ENCODE peak calls at places on chromosomes 13 and 19, in nine cellular contexts. X is right cardiac atrium, K is WERI-Rb-1, Q is psoas muscle, I is cardiac muscle cell, V is astrocyte, U is left ventricle myocardium inferior, M is cardiac fibroblast, T is H7. L is an unnamed sample.

GRCh38 chr13:97574926-97575325 is 141.0 kb downstream of the RAP2A start:
- DNase-seq in I (peak; percentile 67), Q (no peak), M (peak; percentile 62), V (no peak), U (peak; percentile 21), K (peak; percentile 85), X (peak; percentile 62), T (peak; percentile 46), L (peak; percentile 26)

GRCh38 chr13:23050126-23050525 is 130.7 kb upstream of the SGCG start:
- DNase-seq in T (no peak), M (no peak), I (no peak), U (no peak), X (no peak), Q (no peak), K (no peak), V (no peak), L (no peak)

GRCh38 chr19:18173054-18173571 is 500 bp upstream of the IFI30 start:
- DNase-seq in V (no peak), U (peak; percentile 52), Q (peak; percentile 80), T (peak; percentile 78), X (peak; percentile 88), M (no peak), I (peak; percentile 56), K (no peak), L (peak; percentile 62)

GRCh38 chr13:81078048-81078447 is 737.1 kb upstream of the SPRY2 start:
- DNase-seq in X (no peak), K (no peak), M (no peak), T (no peak), U (no peak), V (no peak), I (no peak), Q (no peak), L (no peak)

GRCh38 chr13:23990443-23990842 is 93.1 kb upstream of the C1QTNF9B start:
- DNase-seq in T (no peak), Q (no peak), X (no peak), V (no peak), U (no peak), K (no peak), I (no peak), M (no peak), L (no peak)

GRCh38 chr19:38543807-38544568 is 73.8 kb downstream of the MAP4K1 start:
- DNase-seq in M (peak; percentile 74), K (peak; percentile 24), I (peak; percentile 84), T (peak; percentile 86), Q (peak; percentile 94), U (peak; percentile 32), X (peak; percentile 83), V (peak; percentile 81), L (peak; percentile 64)

GRCh38 chr13:41767801-41768200 is 193.1 kb downstream of the VWA8 start:
- DNase-seq in Q (no peak), U (no peak), K (no peak), T (no peak), V (peak; percentile 19), X (no peak), M (peak; percentile 65), I (peak; percentile 65), L (no peak)

GRCh38 chr19:55080121-55080914 is 4.6 kb downstream of the EPS8L1 start:
- DNase-seq in V (no peak), M (peak; percentile 64), X (peak; percentile 83), U (peak; percentile 59), T (peak; percentile 98), K (peak; percentile 90), Q (peak; percentile 80), I (peak; percentile 67), L (peak; percentile 69)

GRCh38 chr13:112785419-112785856 is 95.6 kb downstream of the ATP11A start:
- DNase-seq in M (no peak), Q (no peak), X (no peak), U (no peak), I (no peak), V (no peak), T (peak; percentile 14), K (no peak), L (no peak)

GRCh38 chr13:99258210-99258860 is at the start of gene GPR18:
- DNase-seq in I (no peak), U (no peak), M (no peak), Q (no peak), X (no peak), V (no peak), T (no peak), K (no peak), L (no peak)

DNA sequence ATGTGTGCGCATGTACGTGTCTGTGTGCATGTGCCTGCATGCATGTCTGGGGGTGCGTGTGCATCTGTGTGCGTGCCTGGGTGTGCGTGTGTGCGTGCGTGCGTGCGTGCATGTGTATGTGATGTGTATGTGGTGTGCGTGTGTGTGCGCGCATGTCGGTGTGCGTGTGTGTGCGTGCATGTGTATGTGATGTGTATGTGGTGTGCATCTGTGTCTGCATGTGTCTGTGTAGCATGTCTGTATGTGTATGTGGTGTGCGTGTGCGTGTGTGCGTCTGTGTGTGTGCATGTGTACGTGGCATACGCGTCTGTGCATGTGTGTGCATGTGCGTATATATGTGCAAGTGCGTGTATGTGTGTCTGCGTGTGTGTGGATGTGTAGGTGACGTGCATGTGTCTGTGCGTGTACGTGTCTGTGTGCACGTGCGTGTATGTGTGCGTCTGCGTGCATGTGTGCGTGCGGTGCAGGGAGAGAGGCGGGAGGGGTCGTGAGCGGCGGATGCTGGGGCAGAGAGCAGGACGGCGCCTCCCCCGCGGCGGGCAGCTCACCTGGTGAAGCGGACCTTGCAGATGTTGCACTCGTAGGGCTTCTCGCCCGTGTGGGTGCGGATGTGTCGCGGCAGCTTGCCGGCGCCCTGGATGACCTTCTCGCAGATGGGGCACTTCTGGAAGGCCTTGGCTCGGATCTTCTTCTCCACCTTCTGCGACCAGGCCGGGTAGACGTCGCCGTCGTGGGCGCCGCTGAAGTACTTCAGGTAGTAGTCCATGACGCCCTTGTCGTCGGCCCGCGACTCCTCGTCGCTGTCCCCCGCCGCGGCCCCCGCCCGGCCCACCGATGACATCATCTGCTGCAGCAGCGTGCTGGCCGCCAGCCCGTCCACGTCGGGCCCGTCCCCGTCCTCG is 13.0 kb downstream of the ZBTB7A start:
- DNase-seq in V (no peak), X (peak; percentile 62), K (no peak), I (no peak), T (no peak), M (no peak), U (no peak), Q (no peak), L (no peak)
- H3K4me3 ChIP-seq in V (no peak overlapping the region), X (no peak overlapping the region), K (no peak overlapping the region), I (no peak overlapping the region), T (no peak overlapping the region), M (no peak overlapping the region), U (peak overlapping the region; percentile 41), Q (no peak overlapping the region), L (no peak overlapping the region)

DNA sequence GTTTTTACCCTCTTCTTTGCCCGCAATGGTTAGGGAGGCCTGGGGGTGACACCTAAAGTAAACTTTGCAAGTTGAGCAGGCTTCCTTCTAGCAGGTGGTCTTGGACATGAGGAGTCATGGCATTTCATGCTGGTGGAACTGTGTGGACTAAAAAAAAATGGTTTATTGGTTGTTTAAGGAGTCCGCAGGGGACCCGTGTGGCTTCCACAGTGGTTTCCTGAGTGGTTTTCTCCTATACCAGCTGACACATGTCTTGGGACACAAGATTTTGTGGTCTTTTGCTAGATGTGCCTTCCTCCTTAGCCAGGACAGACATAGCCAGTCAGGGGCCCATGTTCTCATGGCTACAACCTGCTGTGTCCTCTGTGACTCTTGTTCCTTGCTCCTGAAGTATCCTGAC is 1.5 kb downstream of the ZNF543 start:
- DNase-seq in V (no peak), K (no peak), I (no peak), X (no peak), T (no peak), M (no peak), Q (no peak), U (no peak), L (no peak)
- H3K4me3 ChIP-seq in V (peak overlapping the region; percentile 79), K (peak overlapping the region; percentile 87), I (no peak overlapping the region), X (peak overlapping the region; percentile 73), T (no peak overlapping the region), M (no peak overlapping the region), Q (peak overlapping the region; percentile 84), U (peak overlapping the region; percentile 94), L (peak overlapping the region; percentile 91)

DNA sequence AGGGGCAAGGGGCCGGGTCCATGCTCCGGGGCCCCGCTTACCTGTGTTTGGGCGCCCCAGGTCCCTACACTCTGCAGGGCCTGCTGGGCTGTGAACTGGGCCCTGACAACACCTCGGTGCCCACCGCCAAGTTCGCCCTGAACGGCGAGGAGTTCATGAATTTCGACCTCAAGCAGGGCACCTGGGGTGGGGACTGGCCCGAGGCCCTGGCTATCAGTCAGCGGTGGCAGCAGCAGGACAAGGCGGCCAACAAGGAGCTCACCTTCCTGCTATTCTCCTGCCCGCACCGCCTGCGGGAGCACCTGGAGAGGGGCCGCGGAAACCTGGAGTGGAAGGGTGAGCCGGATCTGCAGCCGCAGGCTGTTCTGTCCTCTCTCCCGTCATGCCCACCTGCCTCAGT is 1.7 kb downstream of the FCGRT start:
- DNase-seq in K (no peak), X (peak; percentile 53), T (peak; percentile 67), V (no peak), I (no peak), M (no peak), U (no peak), Q (no peak), L (no peak)
- H3K4me3 ChIP-seq in K (peak overlapping the region; percentile 82), X (no peak overlapping the region), T (peak overlapping the region; percentile 71), V (no peak overlapping the region), I (no peak overlapping the region), M (peak overlapping the region; percentile 63), U (peak overlapping the region; percentile 90), Q (peak overlapping the region; percentile 93), L (peak overlapping the region; percentile 92)

GRCh38 chr19:15276620-15277019 is 44.4 kb upstream of the EPHX3 start:
- DNase-seq in I (no peak), X (no peak), U (no peak), T (no peak), Q (no peak), M (no peak), K (no peak), V (no peak), L (no peak)

GRCh38 chr19:15282311-15282705 is 50.0 kb downstream of the BRD4 start:
- DNase-seq in V (no peak), K (no peak), U (no peak), M (no peak), T (no peak), Q (no peak), X (no peak), I (no peak), L (no peak)

GRCh38 chr19:15280915-15281683 is 48.9 kb upstream of the EPHX3 start:
- DNase-seq in I (peak; percentile 91), V (peak; percentile 81), X (peak; percentile 97), U (peak; percentile 91), K (peak; percentile 96), T (no peak), Q (peak; percentile 95), M (peak; percentile 88), L (peak; percentile 92)

GRCh38 chr19:15280048-15280725 is 47.9 kb upstream of the EPHX3 start:
- DNase-seq in Q (peak; percentile 88), V (no peak), X (peak; percentile 88), I (no peak), M (peak; percentile 34), T (no peak), U (peak; percentile 69), K (peak; percentile 69), L (no peak)

DNA sequence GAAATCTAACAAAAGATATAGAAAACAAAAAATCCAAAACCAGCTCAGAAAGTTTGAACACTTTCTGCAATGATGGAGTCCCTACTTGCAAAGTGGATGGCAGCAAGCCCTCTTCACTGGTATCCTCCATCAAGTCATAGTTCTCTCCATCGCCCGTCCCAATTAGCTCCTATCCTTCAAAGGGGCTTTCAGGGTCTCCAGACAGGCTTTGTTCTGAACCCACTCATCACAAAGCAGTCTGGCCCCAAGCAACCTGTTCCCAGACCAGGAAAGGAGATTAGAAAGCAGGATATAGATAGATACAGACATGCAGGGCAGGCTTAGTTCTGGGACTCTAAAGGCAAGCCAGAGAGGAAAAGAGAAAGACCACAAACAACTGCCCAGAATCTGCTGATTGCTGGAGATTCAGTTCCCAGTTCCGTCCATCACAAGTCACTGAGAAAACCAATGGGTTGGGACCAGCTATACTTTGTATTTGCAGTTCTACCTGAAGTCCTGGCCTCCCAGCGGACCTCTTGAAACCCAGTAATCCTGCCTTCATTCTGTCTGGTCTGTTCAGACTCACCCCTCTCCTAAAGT is 47.2 kb upstream of the EPHX3 start:
- DNase-seq in V (no peak), M (no peak), X (no peak), I (no peak), K (peak; percentile 71), Q (no peak), U (no peak), T (no peak), L (no peak)
- H3K4me3 ChIP-seq in V (no peak overlapping the region), M (no peak overlapping the region), X (no peak overlapping the region), I (no peak overlapping the region), K (peak overlapping the region; percentile 20), Q (no peak overlapping the region), U (no peak overlapping the region), T (no peak overlapping the region), L (no peak overlapping the region)

L was measured in heart left ventricle.